ENCODE peak calls at places on chromosomes 1 and 21, in five cellular contexts. I is endothelial cell of umbilical vein, V is cerebellar nuclear complex, F is activated T-helper 1 cell treated with Interleukin-2 at 50 U/mL for 16 hours, S is RPMI7951. G is an unnamed sample.

GRCh38 chr1:178093958-178094751 is at the start of gene RASAL2:
- DNase-seq in I (peak), V (peak), F (no peak), S (peak), G (no peak)

GRCh38 chr1:162892916-162893714 is 32.1 kb upstream of the CCDC190 start:
- DNase-seq in I (peak), V (no peak), F (no peak), S (peak), G (no peak)

GRCh38 chr21:27429612-27430361 is 462.9 kb upstream of the ADAMTS5 start:
- DNase-seq in I (peak), V (no peak), F (no peak), S (peak), G (no peak)

GRCh38 chr1:93087532-93087931 is 8.4 kb downstream of the MTF2 start:
- DNase-seq in I (no peak), V (no peak), F (no peak), S (no peak), G (no peak)

GRCh38 chr21:38917045-38917774 is 111.5 kb downstream of the ETS2 start:
- DNase-seq in I (no peak), V (no peak), F (no peak), S (no peak), G (no peak)

GRCh38 chr1:58791106-58791505 is 7.3 kb upstream of the JUN start:
- DNase-seq in I (no peak), V (no peak), F (no peak), S (no peak), G (no peak)

GRCh38 chr21:31447477-31447876 is 103.4 kb upstream of the TIAM1 start:
- DNase-seq in I (no peak), V (no peak), F (no peak), S (no peak), G (no peak)

GRCh38 chr21:29232601-29233541 is 65.9 kb upstream of the BACH1 start:
- DNase-seq in I (peak), V (no peak), F (no peak), S (peak), G (no peak)

GRCh38 chr21:34126269-34126668 is 52.9 kb downstream of the MRPS6 start:
- DNase-seq in I (no peak), V (no peak), F (no peak), S (peak), G (no peak)

GRCh38 chr1:32644426-32644825 is 5.9 kb downstream of the ZBTB8OS start:
- DNase-seq in I (no peak), V (no peak), F (no peak), S (no peak), G (no peak)

GRCh38 chr1:7719468-7720104 is 51.5 kb upstream of the VAMP3 start:
- DNase-seq in I (no peak), V (no peak), F (no peak), S (no peak), G (no peak)

GRCh38 chr1:27491748-27492700 is 2.1 kb upstream of the WASF2 start:
- DNase-seq in I (peak), V (no peak), F (no peak), S (peak), G (peak)

GRCh38 chr1:228004887-228005462 is 1.8 kb upstream of the WNT3A start:
- DNase-seq in I (no peak), V (no peak), F (no peak), S (no peak), G (no peak)

GRCh38 chr1:30588311-30589073 is 134.9 kb downstream of the MATN1 start:
- DNase-seq in I (no peak), V (no peak), F (no peak), S (no peak), G (no peak)

GRCh38 chr1:161198206-161198876 is 513 bp downstream of the ADAMTS4 start:
- DNase-seq in I (peak), V (no peak), F (no peak), S (peak), G (no peak)

GRCh38 chr1:187054862-187055757 is 226.4 kb downstream of the PLA2G4A start:
- DNase-seq in I (no peak), V (no peak), F (no peak), S (no peak), G (no peak)

G was measured in hippocampal formation.